ENCODE peak calls at places on chromosomes 13 and 19, in eight cellular contexts. W is activated CD4-positive, alpha-beta memory T cell treated with anti-CD3 and anti-CD28 coated beads, Interleukin-2, amount 10 ng/mL, durations not matched to agents 7 days and 5 days; P is uterus; G is AML-193; F is stimulated activated CD8-positive, alpha-beta memory T cell treated with anti-CD3 and anti-CD28 coated beads, Interleukin-4, amount 100 ng/mL, for 4 hours; X is stimulated activated CD4-positive, alpha-beta T cell treated with anti-CD3 and anti-CD28 coated beads, Interleukin-15, amount 100 ng/mL, for 1 hour; D is IMR-90; Q is activated CD4-positive, alpha-beta T cell treated with anti-CD3 and anti-CD28 coated beads for 24 hours. M is an unnamed sample.

GRCh38 chr19:55485439-55486011 is 537 bp downstream of the NAT14 start:
- DNase-seq in F (no peak), G (no peak), W (no peak), X (no peak), Q (no peak), P (no peak), D (no peak), M (no peak)

GRCh38 chr19:56085571-56086275 is 35.4 kb downstream of the ZNF787 start:
- DNase-seq in G (no peak), Q (no peak), X (no peak), D (peak; percentile 62), W (no peak), P (no peak), F (no peak), M (no peak)

GRCh38 chr19:18662972-18663732 is 20.3 kb upstream of the CRTC1 start:
- DNase-seq in X (no peak), D (no peak), F (no peak), P (no peak), W (no peak), Q (no peak), G (no peak), M (no peak)

GRCh38 chr13:59458908-59459579 is 704.7 kb downstream of the DIAPH3 start:
- DNase-seq in G (no peak), W (no peak), D (peak; percentile 85), X (no peak), Q (no peak), P (peak; percentile 20), F (no peak), M (no peak)

GRCh38 chr13:40115456-40115855 is 460.0 kb downstream of the COG6 start:
- DNase-seq in F (no peak), P (no peak), Q (no peak), X (no peak), G (no peak), D (no peak), W (no peak), M (no peak)

GRCh38 chr19:38304866-38305429 is 897 bp downstream of the C19orf33 start:
- DNase-seq in W (no peak), F (no peak), Q (no peak), D (no peak), G (no peak), P (no peak), X (no peak), M (no peak)

GRCh38 chr13:111216166-111216960 is 101.3 kb downstream of the ARHGEF7 start:
- DNase-seq in W (peak; percentile 41), G (no peak), P (no peak), X (no peak), F (peak; percentile 15), D (peak; percentile 27), Q (peak; percentile 7), M (no peak)

GRCh38 chr13:20415694-20416107 is 110.0 kb downstream of the CRYL1 start:
- DNase-seq in W (no peak), X (no peak), Q (no peak), F (no peak), D (no peak), P (no peak), G (no peak), M (no peak)

GRCh38 chr19:11673608-11674041 is 65.1 kb downstream of the ZNF823 start:
- DNase-seq in X (no peak), G (no peak), D (peak; percentile 55), P (peak; percentile 39), Q (no peak), W (no peak), F (no peak), M (no peak)

GRCh38 chr13:61142506-61142905 is 273.1 kb downstream of the PCDH20 start:
- DNase-seq in G (no peak), X (no peak), W (no peak), D (no peak), F (no peak), P (no peak), Q (no peak), M (no peak)

GRCh38 chr19:1241417-1242095 is at the start of gene ATP5F1D:
- DNase-seq in P (peak; percentile 93), W (peak; percentile 93), F (peak; percentile 90), D (peak; percentile 95), G (peak; percentile 90), X (peak; percentile 78), Q (peak; percentile 94), M (peak; percentile 99)

GRCh38 chr19:2419754-2420153 is 7.6 kb downstream of the TIMM13 start:
- DNase-seq in X (no peak), G (no peak), F (no peak), Q (no peak), W (no peak), D (no peak), P (no peak), M (no peak)

GRCh38 chr13:73339086-73339485 is 280.3 kb downstream of the KLF5 start:
- DNase-seq in X (no peak), W (no peak), G (no peak), F (no peak), Q (no peak), P (no peak), D (no peak), M (no peak)

GRCh38 chr13:35552172-35552844 is 75.8 kb upstream of the MAB21L1 start:
- DNase-seq in D (peak; percentile 34), X (no peak), F (no peak), P (no peak), G (no peak), Q (no peak), W (no peak), M (no peak)

GRCh38 chr13:63206431-63206830 is 1790.8 kb upstream of the PCDH20 start:
- DNase-seq in Q (no peak), D (peak; percentile 39), X (no peak), F (no peak), P (no peak), G (no peak), W (no peak), M (no peak)

GRCh38 chr13:25406377-25406776 is 34.6 kb downstream of the ATP8A2 start:
- DNase-seq in X (no peak), Q (no peak), F (no peak), P (no peak), G (no peak), W (no peak), D (no peak), M (no peak)

GRCh38 chr19:51417107-51417806 is at the start of gene SIGLEC10:
- DNase-seq in D (no peak), P (no peak), G (peak; percentile 81), W (peak; percentile 29), X (no peak), Q (no peak), F (no peak), M (no peak)

GRCh38 chr13:110412132-110412912 is 105.2 kb downstream of the COL4A2 start:
- DNase-seq in P (peak; percentile 96), F (no peak), Q (peak; percentile 42), D (peak; percentile 100), X (peak; percentile 15), W (peak; percentile 67), G (peak; percentile 65), M (peak; percentile 63)

GRCh38 chr19:10568826-10569651 is at the start of gene CDKN2D:
- DNase-seq in D (peak; percentile 99), Q (peak; percentile 99), X (peak; percentile 100), F (peak; percentile 99), W (peak; percentile 100), P (peak; percentile 99), G (peak; percentile 97), M (peak; percentile 100)

GRCh38 chr19:43660301-43660700 is 9.7 kb downstream of the PLAUR start:
- DNase-seq in G (no peak), Q (no peak), F (no peak), D (no peak), X (no peak), P (no peak), W (no peak), M (no peak)

GRCh38 chr13:69287050-69287698 is 820.5 kb upstream of the ATXN8OS start:
- DNase-seq in D (no peak), F (no peak), G (no peak), P (no peak), X (no peak), Q (no peak), W (no peak), M (no peak)

GRCh38 chr13:98977568-98978270 is at the start of gene DOCK9:
- DNase-seq in Q (no peak), P (peak; percentile 54), F (no peak), X (no peak), W (no peak), D (peak; percentile 65), G (no peak), M (no peak)

GRCh38 chr13:83248751-83249150 is 633.5 kb downstream of the SLITRK1 start:
- DNase-seq in D (no peak), P (no peak), X (no peak), F (no peak), G (no peak), Q (no peak), W (no peak), M (no peak)

GRCh38 chr13:73835138-73835721 is 299.0 kb downstream of the KLF12 start:
- DNase-seq in Q (no peak), G (peak; percentile 45), W (no peak), D (peak; percentile 56), F (no peak), X (no peak), P (no peak), M (peak; percentile 63)

GRCh38 chr13:72151241-72151640 is 284.2 kb upstream of the DACH1 start:
- DNase-seq in W (no peak), F (no peak), Q (no peak), G (no peak), X (no peak), D (no peak), P (no peak), M (no peak)

GRCh38 chr19:41753159-41753558 is 2.2 kb upstream of the CEACAM6 start:
- DNase-seq in Q (peak; percentile 77), G (peak; percentile 59), D (no peak), W (peak; percentile 72), P (no peak), F (peak; percentile 36), X (peak; percentile 58), M (peak; percentile 50)

GRCh38 chr13:46339035-46339666 is 47.9 kb downstream of the RUBCNL start:
- DNase-seq in W (no peak), X (no peak), Q (no peak), G (peak; percentile 99), P (no peak), F (no peak), D (peak; percentile 12), M (no peak)

GRCh38 chr19:17522988-17523872 is 11.8 kb downstream of the PGLS start:
- DNase-seq in G (peak; percentile 94), X (no peak), D (no peak), P (no peak), Q (no peak), W (peak; percentile 78), F (peak; percentile 30), M (peak; percentile 79)

GRCh38 chr19:49272204-49272603 is 52.8 kb downstream of the SLC6A16 start:
- DNase-seq in P (no peak), X (no peak), G (no peak), F (no peak), D (peak; percentile 57), Q (no peak), W (no peak), M (no peak)